ENCODE peak calls at places on chromosomes 7 and 10, in six cellular contexts. G is CMK, E is heart left ventricle, L is pulmonary artery endothelial cell, S is 8988T, B is NCI-H524. R is an unnamed sample.
A peak's percentile ranks its signal among the peaks of the same experiment; 100 is the strongest.

GRCh38 chr10:10233256-10233655 is 784.4 kb upstream of the CELF2 start:
- DNase-seq in G (no peak), E (no peak), L (no peak), S (no peak), B (no peak), R (no peak)

GRCh38 chr10:122018951-122019413 is 30.0 kb downstream of the TACC2 start:
- DNase-seq in G (no peak), E (no peak), L (no peak), S (no peak), B (no peak), R (no peak)

GRCh38 chr7:90595341-90595800 is 750 bp upstream of the CDK14 start:
- DNase-seq in G (no peak), E (no peak), L (no peak), S (no peak), B (no peak), R (no peak)

GRCh38 chr7:80018941-80019808 is 115.5 kb upstream of the GNAI1 start:
- DNase-seq in G (peak; percentile 7), E (peak; percentile 21), L (peak; percentile 1), S (peak; percentile 13), B (peak; percentile 41), R (peak; percentile 15)

GRCh38 chr10:17835688-17836087 is 26.5 kb downstream of the MRC1 start:
- DNase-seq in G (no peak), E (no peak), L (no peak), S (peak; percentile 37), B (no peak), R (no peak)

GRCh38 chr10:125840955-125841354 is 17.6 kb downstream of the BCCIP start:
- DNase-seq in G (no peak), E (no peak), L (peak; percentile 29), S (no peak), B (no peak), R (no peak)

GRCh38 chr7:125118444-125118843 is 188.8 kb upstream of the POT1 start:
- DNase-seq in G (no peak), E (no peak), L (no peak), S (no peak), B (no peak), R (peak; percentile 1)

GRCh38 chr7:99514050-99514449 is 9.6 kb downstream of the ZKSCAN5 start:
- DNase-seq in G (no peak), E (no peak), L (no peak), S (no peak), B (no peak), R (no peak)

GRCh38 chr7:47901542-47901941 is 46.7 kb downstream of the PKD1L1 start:
- DNase-seq in G (no peak), E (no peak), L (no peak), S (no peak), B (no peak), R (no peak)

GRCh38 chr10:73183882-73184281 is 16.0 kb downstream of the FAM149B1 start:
- DNase-seq in G (no peak), E (no peak), L (peak; percentile 84), S (no peak), B (no peak), R (no peak)

R was measured in HL-60.